ENCODE peak calls at places on chromosomes 12 and 14, in nine cellular contexts. One of them, this sample, is unnamed.

GRCh38 chr14:70684030-70684429 is 42.3 kb downstream of the TTC9 start:
- DNase-seq in 8988T: no peak
- DNase-seq in Daoy: no peak
- DNase-seq in GM23338: no peak
- DNase-seq in cardiac fibroblast: no peak
- DNase-seq in stimulated activated CD8-positive, alpha-beta memory T cell treated with anti-CD3 and anti-CD28 coated beads, Interleukin-7, amount 100 ng/mL, for 1 hour: no peak
- DNase-seq in kidney epithelial cell: no peak
- DNase-seq in A549: no peak
- DNase-seq in head of caudate nucleus: no peak
- DNase-seq in this sample: no peak

GRCh38 chr14:102828201-102828600 is 51.0 kb downstream of the TRAF3 start:
- DNase-seq in 8988T: no peak
- DNase-seq in Daoy: no peak
- DNase-seq in GM23338: no peak
- DNase-seq in cardiac fibroblast: no peak
- DNase-seq in stimulated activated CD8-positive, alpha-beta memory T cell treated with anti-CD3 and anti-CD28 coated beads, Interleukin-7, amount 100 ng/mL, for 1 hour: no peak
- DNase-seq in kidney epithelial cell: no peak
- DNase-seq in A549: no peak
- DNase-seq in head of caudate nucleus: no peak
- DNase-seq in this sample: no peak

GRCh38 chr14:71693373-71693772 is 238.9 kb upstream of the RGS6 start:
- DNase-seq in 8988T: no peak
- DNase-seq in Daoy: no peak
- DNase-seq in GM23338: no peak
- DNase-seq in cardiac fibroblast: peak; percentile 89
- DNase-seq in stimulated activated CD8-positive, alpha-beta memory T cell treated with anti-CD3 and anti-CD28 coated beads, Interleukin-7, amount 100 ng/mL, for 1 hour: no peak
- DNase-seq in kidney epithelial cell: no peak
- DNase-seq in A549: no peak
- DNase-seq in head of caudate nucleus: no peak
- DNase-seq in this sample: peak; percentile 87

GRCh38 chr14:34043627-34044372 is 92.9 kb upstream of the EGLN3 start:
- DNase-seq in 8988T: peak; percentile 34
- DNase-seq in Daoy: peak; percentile 77
- DNase-seq in GM23338: peak; percentile 35
- DNase-seq in cardiac fibroblast: no peak
- DNase-seq in stimulated activated CD8-positive, alpha-beta memory T cell treated with anti-CD3 and anti-CD28 coated beads, Interleukin-7, amount 100 ng/mL, for 1 hour: peak; percentile 17
- DNase-seq in kidney epithelial cell: no peak
- DNase-seq in A549: peak; percentile 77
- DNase-seq in head of caudate nucleus: no peak
- DNase-seq in this sample: no peak

GRCh38 chr12:59388176-59388575 is 207.7 kb upstream of the SLC16A7 start:
- DNase-seq in 8988T: no peak
- DNase-seq in Daoy: no peak
- DNase-seq in GM23338: no peak
- DNase-seq in cardiac fibroblast: no peak
- DNase-seq in stimulated activated CD8-positive, alpha-beta memory T cell treated with anti-CD3 and anti-CD28 coated beads, Interleukin-7, amount 100 ng/mL, for 1 hour: no peak
- DNase-seq in kidney epithelial cell: no peak
- DNase-seq in A549: no peak
- DNase-seq in head of caudate nucleus: no peak
- DNase-seq in this sample: no peak

GRCh38 chr12:95102916-95103671 is 29.7 kb upstream of the NR2C1 start:
- DNase-seq in 8988T: peak; percentile 40
- DNase-seq in Daoy: peak; percentile 93
- DNase-seq in GM23338: no peak
- DNase-seq in cardiac fibroblast: peak; percentile 34
- DNase-seq in stimulated activated CD8-positive, alpha-beta memory T cell treated with anti-CD3 and anti-CD28 coated beads, Interleukin-7, amount 100 ng/mL, for 1 hour: no peak
- DNase-seq in kidney epithelial cell: peak; percentile 94
- DNase-seq in A549: peak; percentile 91
- DNase-seq in head of caudate nucleus: no peak
- DNase-seq in this sample: peak; percentile 51

GRCh38 chr12:58894040-58894439 is 26.3 kb downstream of the LRIG3 start:
- DNase-seq in 8988T: no peak
- DNase-seq in Daoy: no peak
- DNase-seq in GM23338: no peak
- DNase-seq in cardiac fibroblast: no peak
- DNase-seq in stimulated activated CD8-positive, alpha-beta memory T cell treated with anti-CD3 and anti-CD28 coated beads, Interleukin-7, amount 100 ng/mL, for 1 hour: no peak
- DNase-seq in kidney epithelial cell: no peak
- DNase-seq in A549: no peak
- DNase-seq in head of caudate nucleus: no peak
- DNase-seq in this sample: no peak

GRCh38 chr12:6442799-6443198 is 2.0 kb upstream of the CD27 start:
- DNase-seq in 8988T: no peak
- DNase-seq in Daoy: no peak
- DNase-seq in GM23338: no peak
- DNase-seq in cardiac fibroblast: no peak
- DNase-seq in stimulated activated CD8-positive, alpha-beta memory T cell treated with anti-CD3 and anti-CD28 coated beads, Interleukin-7, amount 100 ng/mL, for 1 hour: no peak
- DNase-seq in kidney epithelial cell: no peak
- DNase-seq in A549: no peak
- DNase-seq in head of caudate nucleus: no peak
- DNase-seq in this sample: no peak

GRCh38 chr14:104359969-104360442 is 219.6 kb upstream of the C14orf180 start:
- DNase-seq in 8988T: no peak
- DNase-seq in Daoy: no peak
- DNase-seq in GM23338: no peak
- DNase-seq in cardiac fibroblast: no peak
- DNase-seq in stimulated activated CD8-positive, alpha-beta memory T cell treated with anti-CD3 and anti-CD28 coated beads, Interleukin-7, amount 100 ng/mL, for 1 hour: no peak
- DNase-seq in kidney epithelial cell: no peak
- DNase-seq in A549: no peak
- DNase-seq in head of caudate nucleus: no peak
- DNase-seq in this sample: no peak

GRCh38 chr12:91893476-91893875 is 252.2 kb downstream of the BTG1 start:
- DNase-seq in 8988T: no peak
- DNase-seq in Daoy: no peak
- DNase-seq in GM23338: no peak
- DNase-seq in cardiac fibroblast: no peak
- DNase-seq in stimulated activated CD8-positive, alpha-beta memory T cell treated with anti-CD3 and anti-CD28 coated beads, Interleukin-7, amount 100 ng/mL, for 1 hour: no peak
- DNase-seq in kidney epithelial cell: no peak
- DNase-seq in A549: peak; percentile 27
- DNase-seq in head of caudate nucleus: no peak
- DNase-seq in this sample: no peak

GRCh38 chr14:31696378-31696777 is 135.2 kb downstream of the NUBPL start:
- DNase-seq in 8988T: no peak
- DNase-seq in Daoy: no peak
- DNase-seq in GM23338: no peak
- DNase-seq in cardiac fibroblast: no peak
- DNase-seq in stimulated activated CD8-positive, alpha-beta memory T cell treated with anti-CD3 and anti-CD28 coated beads, Interleukin-7, amount 100 ng/mL, for 1 hour: no peak
- DNase-seq in kidney epithelial cell: no peak
- DNase-seq in A549: no peak
- DNase-seq in head of caudate nucleus: no peak
- DNase-seq in this sample: no peak

GRCh38 chr14:56794557-56795283 is 15.6 kb downstream of the OTX2 start:
- DNase-seq in 8988T: no peak
- DNase-seq in Daoy: no peak
- DNase-seq in GM23338: peak; percentile 65
- DNase-seq in cardiac fibroblast: no peak
- DNase-seq in stimulated activated CD8-positive, alpha-beta memory T cell treated with anti-CD3 and anti-CD28 coated beads, Interleukin-7, amount 100 ng/mL, for 1 hour: no peak
- DNase-seq in kidney epithelial cell: no peak
- DNase-seq in A549: no peak
- DNase-seq in head of caudate nucleus: no peak
- DNase-seq in this sample: no peak

GRCh38 chr14:57987596-57988300 is 121.9 kb upstream of the SLC35F4 start:
- DNase-seq in 8988T: no peak
- DNase-seq in Daoy: no peak
- DNase-seq in GM23338: peak; percentile 34
- DNase-seq in cardiac fibroblast: no peak
- DNase-seq in stimulated activated CD8-positive, alpha-beta memory T cell treated with anti-CD3 and anti-CD28 coated beads, Interleukin-7, amount 100 ng/mL, for 1 hour: no peak
- DNase-seq in kidney epithelial cell: no peak
- DNase-seq in A549: no peak
- DNase-seq in head of caudate nucleus: no peak
- DNase-seq in this sample: no peak

This sample was measured in fibroblast of pulmonary artery.